ENCODE peak calls at places on chromosomes 16 and 17, in five cellular contexts. B is astrocyte of the cerebellum, E is HT1080, X is EL, D is aorta. T is an unnamed sample.

GRCh38 chr17:70323269-70323668 is 153.9 kb downstream of the KCNJ2 start:
- DNase-seq in B (no peak), D (no peak), X (no peak), E (no peak), T (no peak)

GRCh38 chr16:88312732-88313131 is 70.0 kb upstream of the ZNF469 start:
- DNase-seq in B (no peak), X (no peak), D (no peak), E (no peak), T (no peak)

GRCh38 chr16:55495616-55496289 is 13.1 kb upstream of the LPCAT2 start:
- DNase-seq in E (no peak), B (peak; percentile 89), X (peak; percentile 70), D (no peak), T (peak; percentile 85)

GRCh38 chr16:15830832-15831451 is 25.9 kb downstream of the MYH11 start:
- DNase-seq in X (no peak), D (no peak), B (no peak), E (no peak), T (no peak)

GRCh38 chr16:30741461-30741914 is 6.7 kb upstream of the PHKG2 start:
- DNase-seq in E (peak; percentile 92), B (peak; percentile 71), D (no peak), X (peak; percentile 92), T (peak; percentile 79)

GRCh38 chr16:8963825-8964441 is at the start of gene USP7:
- DNase-seq in E (peak; percentile 80), X (peak; percentile 90), B (peak; percentile 78), D (peak; percentile 96), T (peak; percentile 84)

GRCh38 chr17:9444687-9445086 is 130.9 kb downstream of the STX8 start:
- DNase-seq in D (no peak), B (no peak), E (no peak), X (no peak), T (no peak)

GRCh38 chr16:88688013-88688778 is 1.9 kb upstream of the SNAI3 start:
- DNase-seq in D (no peak), E (no peak), B (no peak), X (no peak), T (no peak)

GRCh38 chr16:69035375-69035774 is 70.1 kb upstream of the HAS3 start:
- DNase-seq in B (no peak), E (no peak), X (no peak), D (no peak), T (no peak)

GRCh38 chr17:17749921-17750320 is 68.7 kb downstream of the RAI1 start:
- DNase-seq in B (no peak), E (peak; percentile 30), X (peak; percentile 47), D (peak; percentile 66), T (peak; percentile 17)

GRCh38 chr17:7897773-7898172 is 9.2 kb downstream of the CHD3 start:
- DNase-seq in X (peak; percentile 46), E (peak; percentile 40), B (no peak), D (no peak), T (peak; percentile 61)

GRCh38 chr17:74358696-74359095 is 3.0 kb downstream of the BTBD17 start:
- DNase-seq in X (no peak), D (no peak), B (no peak), E (no peak), T (no peak)

GRCh38 chr16:71357681-71358080 is 842 bp upstream of the CALB2 start:
- DNase-seq in D (no peak), B (no peak), E (no peak), X (no peak), T (peak; percentile 28)

GRCh38 chr16:55498101-55498500 is 10.8 kb upstream of the LPCAT2 start:
- DNase-seq in B (no peak), X (no peak), E (no peak), D (no peak), T (no peak)

GRCh38 chr17:75756451-75757085 is 8.4 kb downstream of the GALK1 start:
- DNase-seq in E (no peak), X (no peak), D (no peak), B (no peak), T (no peak)

GRCh38 chr17:50904522-50905459 is 38.6 kb upstream of the TOB1 start:
- DNase-seq in D (peak; percentile 79), E (no peak), B (peak; percentile 24), X (no peak), T (peak; percentile 26)

GRCh38 chr17:70552230-70552981 is 383.1 kb downstream of the KCNJ2 start:
- DNase-seq in E (peak; percentile 53), B (peak; percentile 55), D (no peak), X (peak; percentile 42), T (peak; percentile 34)

GRCh38 chr16:72474511-72475123 is 302.7 kb upstream of the PMFBP1 start:
- DNase-seq in E (peak; percentile 95), X (peak; percentile 83), B (peak; percentile 92), D (no peak), T (peak; percentile 83)

GRCh38 chr16:85752511-85753420 is 1.9 kb upstream of the C16orf74 start:
- DNase-seq in E (peak; percentile 24), D (no peak), X (peak; percentile 48), B (no peak), T (no peak)

GRCh38 chr17:46003907-46004748 is 5.1 kb downstream of the STH start:
- DNase-seq in B (no peak), D (no peak), X (no peak), E (peak; percentile 13), T (peak; percentile 15)